ENCODE peak calls at places on chromosomes 6 and 20, in nine cellular contexts. R, W, I, L, Q, A, E, N and M are unnamed samples.

GRCh38 chr6:154448448-154449096 is 61.9 kb downstream of the CNKSR3 start:
- DNase-seq in R (no peak), W (no peak), I (peak; percentile 60), L (no peak), Q (no peak), A (no peak), E (no peak), N (no peak), M (peak; percentile 86)

GRCh38 chr6:3798211-3798909 is 46.8 kb upstream of the PXDC1 start:
- DNase-seq in R (no peak), W (no peak), I (no peak), L (no peak), Q (no peak), A (no peak), E (no peak), N (no peak), M (no peak)

GRCh38 chr6:140071601-140072062 is 697.2 kb upstream of the CITED2 start:
- DNase-seq in R (no peak), W (no peak), I (no peak), L (no peak), Q (no peak), A (peak; percentile 73), E (no peak), N (no peak), M (peak; percentile 70)

GRCh38 chr20:38193586-38194105 is 28.6 kb upstream of the TGM2 start:
- DNase-seq in R (no peak), W (no peak), I (no peak), L (no peak), Q (no peak), A (no peak), E (no peak), N (peak; percentile 45), M (no peak)

GRCh38 chr6:170198298-170198697 is 92.6 kb downstream of the DLL1 start:
- DNase-seq in R (no peak), W (no peak), I (no peak), L (no peak), Q (no peak), A (no peak), E (no peak), N (no peak), M (no peak)

GRCh38 chr6:155528982-155529453 is 73.4 kb upstream of the NOX3 start:
- DNase-seq in R (no peak), W (no peak), I (peak; percentile 29), L (no peak), Q (peak; percentile 52), A (peak; percentile 89), E (no peak), N (no peak), M (peak; percentile 96)

GRCh38 chr6:13870185-13870584 is 54.6 kb upstream of the RNF182 start:
- DNase-seq in R (no peak), W (no peak), I (no peak), L (no peak), Q (no peak), A (no peak), E (no peak), N (no peak), M (no peak)

GRCh38 chr6:88365230-88365629 is 199.1 kb upstream of the CNR1 start:
- DNase-seq in R (no peak), W (no peak), I (no peak), L (no peak), Q (no peak), A (no peak), E (no peak), N (no peak), M (no peak)

GRCh38 chr20:11607047-11607446 is 310.6 kb upstream of the BTBD3 start:
- DNase-seq in R (no peak), W (no peak), I (no peak), L (no peak), Q (no peak), A (no peak), E (no peak), N (no peak), M (no peak)

GRCh38 chr6:138161434-138162103 is at the start of gene ARFGEF3:
- DNase-seq in R (no peak), W (peak; percentile 25), I (peak; percentile 38), L (peak; percentile 69), Q (peak; percentile 75), A (peak; percentile 64), E (peak; percentile 33), N (peak; percentile 85), M (no peak)

GRCh38 chr6:126060400-126060799 is 74.1 kb downstream of the TRMT11 start:
- DNase-seq in R (no peak), W (no peak), I (no peak), L (no peak), Q (no peak), A (no peak), E (no peak), N (no peak), M (no peak)

GRCh38 chr6:63799313-63799712 is 163.7 kb downstream of the PHF3 start:
- DNase-seq in R (no peak), W (no peak), I (no peak), L (no peak), Q (no peak), A (no peak), E (no peak), N (no peak), M (no peak)

GRCh38 chr20:4067600-4068261 is 52.4 kb upstream of the RNF24 start:
- DNase-seq in R (peak; percentile 74), W (no peak), I (no peak), L (no peak), Q (peak; percentile 62), A (peak; percentile 78), E (no peak), N (no peak), M (peak; percentile 68)

GRCh38 chr6:55958790-55959189 is 83.4 kb upstream of the BMP5 start:
- DNase-seq in R (no peak), W (no peak), I (no peak), L (no peak), Q (no peak), A (no peak), E (no peak), N (no peak), M (no peak)

GRCh38 chr6:130760006-130760405 is 67.2 kb upstream of the SMLR1 start:
- DNase-seq in R (no peak), W (no peak), I (no peak), L (no peak), Q (peak; percentile 52), A (peak; percentile 47), E (no peak), N (no peak), M (peak; percentile 47)

GRCh38 chr20:3276400-3277015 is 37.5 kb upstream of the SLC4A11 start:
- DNase-seq in R (no peak), W (no peak), I (no peak), L (no peak), Q (peak; percentile 33), A (peak; percentile 5), E (no peak), N (no peak), M (peak; percentile 14)

GRCh38 chr20:32444474-32445220 is 86.5 kb downstream of the ASXL1 start:
- DNase-seq in R (no peak), W (no peak), I (no peak), L (no peak), Q (no peak), A (no peak), E (no peak), N (no peak), M (no peak)
- H3K27ac ChIP-seq in R (no peak overlapping the region), W (no peak overlapping the region), I (no peak overlapping the region), L (peak overlapping the region; percentile 58), Q (no peak overlapping the region), A (no peak overlapping the region), E (no peak overlapping the region), N (no peak overlapping the region), M (no peak overlapping the region)

DNA sequence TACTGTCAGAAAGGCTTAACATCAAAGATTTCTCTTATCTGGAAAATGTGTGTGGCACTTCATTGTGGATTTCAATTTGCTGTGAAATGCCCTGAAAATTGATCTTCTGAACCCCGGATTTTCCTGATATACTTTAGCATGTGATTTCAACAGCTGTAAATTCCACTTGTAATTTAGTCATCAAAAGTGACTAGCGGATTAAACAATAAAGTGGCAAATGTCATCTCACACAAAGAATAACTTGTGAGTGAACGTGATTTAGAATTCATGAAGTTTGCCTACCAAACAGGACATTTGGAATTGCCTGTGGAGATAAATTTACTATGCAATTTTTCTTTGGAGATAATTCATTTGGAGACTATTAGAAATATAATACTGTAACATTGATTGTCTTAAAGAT is 601.6 kb downstream of the COL12A1 start:
- DNase-seq in R (no peak), W (no peak), I (no peak), L (no peak), Q (no peak), A (no peak), E (no peak), N (no peak), M (no peak)
- H3K27ac ChIP-seq in R (no peak overlapping the region), W (no peak overlapping the region), I (no peak overlapping the region), L (no peak overlapping the region), Q (no peak overlapping the region), A (no peak overlapping the region), E (no peak overlapping the region), N (no peak overlapping the region), M (no peak overlapping the region)

GRCh38 chr20:52783769-52784168 is 188.4 kb upstream of the TSHZ2 start:
- DNase-seq in R (no peak), W (no peak), I (no peak), L (no peak), Q (no peak), A (peak; percentile 15), E (no peak), N (no peak), M (no peak)

GRCh38 chr20:52775786-52776185 is 196.4 kb upstream of the TSHZ2 start:
- DNase-seq in R (no peak), W (no peak), I (no peak), L (no peak), Q (no peak), A (no peak), E (no peak), N (no peak), M (no peak)

GRCh38 chr20:52779125-52779524 is 193.0 kb upstream of the TSHZ2 start:
- DNase-seq in R (no peak), W (no peak), I (no peak), L (no peak), Q (no peak), A (no peak), E (no peak), N (no peak), M (no peak)
- H3K27ac ChIP-seq in R (no peak overlapping the region), W (no peak overlapping the region), I (no peak overlapping the region), L (no peak overlapping the region), Q (no peak overlapping the region), A (no peak overlapping the region), E (no peak overlapping the region), N (no peak overlapping the region), M (no peak overlapping the region)

GRCh38 chr6:103153016-103153415 is 1706.7 kb downstream of the HACE1 start:
- DNase-seq in R (no peak), W (no peak), I (no peak), L (no peak), Q (no peak), A (no peak), E (no peak), N (no peak), M (no peak)

DNA sequence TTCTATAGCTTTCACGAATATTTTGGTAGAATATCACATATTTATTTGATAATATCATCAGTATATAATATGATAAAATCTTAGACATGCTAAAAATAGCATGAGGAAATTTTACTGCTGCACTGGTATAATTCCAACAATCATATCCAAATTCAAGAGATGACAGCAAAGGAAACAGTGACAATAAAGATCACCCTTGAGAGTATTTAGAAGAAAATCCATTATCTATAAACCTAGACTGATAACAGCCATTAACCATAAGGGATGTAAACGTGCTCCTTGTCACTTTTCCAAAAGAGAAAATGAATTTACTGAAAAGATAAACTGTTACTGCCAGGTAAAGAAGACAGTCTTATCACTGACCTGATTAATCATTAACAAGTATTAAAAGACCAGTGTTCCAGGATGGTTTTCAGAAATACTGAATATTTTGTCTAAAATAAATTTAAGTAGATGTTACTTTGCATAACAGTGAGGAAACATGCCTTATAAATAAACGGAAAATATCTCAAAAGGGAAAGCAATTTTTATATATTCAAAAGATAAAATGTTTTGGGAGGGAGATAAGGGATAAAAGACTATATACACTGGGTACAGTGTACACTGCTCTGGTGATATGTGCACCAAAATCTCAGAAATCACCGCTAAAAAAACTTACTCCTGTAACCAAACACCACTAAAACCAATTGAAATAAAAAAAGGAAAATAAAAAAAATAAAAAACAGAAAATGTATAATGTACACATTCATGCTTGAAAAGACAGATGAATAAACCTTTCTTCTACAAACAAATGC is 1704.7 kb downstream of the HACE1 start:
- DNase-seq in R (no peak), W (no peak), I (no peak), L (no peak), Q (no peak), A (no peak), E (no peak), N (no peak), M (no peak)
- H3K27ac ChIP-seq in R (no peak overlapping the region), W (no peak overlapping the region), I (no peak overlapping the region), L (no peak overlapping the region), Q (no peak overlapping the region), A (no peak overlapping the region), E (no peak overlapping the region), N (no peak overlapping the region), M (no peak overlapping the region)